ENCODE peak calls at places on chromosomes 11 and 22, in eight cellular contexts. One of them, this sample, is unnamed.

GRCh38 chr11:1994121-1994520 is 3.5 kb downstream of the H19 start:
- DNase-seq in mesendoderm: no peak
- DNase-seq in omental fat pad: no peak
- DNase-seq in NB4: no peak
- DNase-seq in transverse colon: no peak
- DNase-seq in dermis microvascular lymphatic vessel endothelial cell: no peak
- DNase-seq in RPMI7951: no peak
- DNase-seq in body of pancreas: no peak
- DNase-seq in this sample: peak; percentile 38

GRCh38 chr22:44603774-44604173 is 98.2 kb upstream of the PRR5 start:
- DNase-seq in RPMI7951: peak; percentile 41
- DNase-seq in NB4: peak; percentile 95
- DNase-seq in mesendoderm: no peak
- DNase-seq in omental fat pad: no peak
- DNase-seq in dermis microvascular lymphatic vessel endothelial cell: no peak
- DNase-seq in body of pancreas: no peak
- DNase-seq in transverse colon: no peak
- DNase-seq in this sample: no peak

GRCh38 chr11:91625495-91625894 is 599.1 kb upstream of the FAT3 start:
- DNase-seq in body of pancreas: no peak
- DNase-seq in RPMI7951: no peak
- DNase-seq in NB4: no peak
- DNase-seq in dermis microvascular lymphatic vessel endothelial cell: no peak
- DNase-seq in omental fat pad: no peak
- DNase-seq in mesendoderm: no peak
- DNase-seq in transverse colon: no peak
- DNase-seq in this sample: no peak

GRCh38 chr11:88341852-88342251 is 4.3 kb upstream of the CTSC start:
- DNase-seq in mesendoderm: peak; percentile 48
- DNase-seq in NB4: no peak
- DNase-seq in dermis microvascular lymphatic vessel endothelial cell: no peak
- DNase-seq in body of pancreas: no peak
- DNase-seq in omental fat pad: no peak
- DNase-seq in RPMI7951: no peak
- DNase-seq in transverse colon: no peak
- DNase-seq in this sample: no peak

GRCh38 chr11:44096360-44097188 is 1.1 kb downstream of the EXT2 start:
- DNase-seq in mesendoderm: no peak
- DNase-seq in omental fat pad: no peak
- DNase-seq in NB4: no peak
- DNase-seq in body of pancreas: peak; percentile 7
- DNase-seq in transverse colon: no peak
- DNase-seq in dermis microvascular lymphatic vessel endothelial cell: peak; percentile 53
- DNase-seq in RPMI7951: peak; percentile 15
- DNase-seq in this sample: no peak

GRCh38 chr22:33971561-33971961 is 51.3 kb upstream of the LARGE1 start:
- DNase-seq in body of pancreas: no peak
- DNase-seq in transverse colon: no peak
- DNase-seq in NB4: peak; percentile 25
- DNase-seq in RPMI7951: peak; percentile 69
- DNase-seq in mesendoderm: peak; percentile 32
- DNase-seq in dermis microvascular lymphatic vessel endothelial cell: no peak
- DNase-seq in omental fat pad: no peak
- DNase-seq in this sample: no peak

GRCh38 chr11:113138731-113139130 is 175.7 kb upstream of the TTC12 start:
- DNase-seq in RPMI7951: peak; percentile 30
- DNase-seq in mesendoderm: no peak
- DNase-seq in body of pancreas: no peak
- DNase-seq in omental fat pad: no peak
- DNase-seq in dermis microvascular lymphatic vessel endothelial cell: no peak
- DNase-seq in NB4: no peak
- DNase-seq in transverse colon: no peak
- DNase-seq in this sample: no peak

GRCh38 chr11:16613401-16614381 is 124.8 kb upstream of the C11orf58 start:
- DNase-seq in dermis microvascular lymphatic vessel endothelial cell: peak; percentile 44
- DNase-seq in RPMI7951: peak; percentile 72
- DNase-seq in omental fat pad: peak; percentile 71
- DNase-seq in NB4: peak; percentile 77
- DNase-seq in transverse colon: peak; percentile 83
- DNase-seq in body of pancreas: peak; percentile 93
- DNase-seq in mesendoderm: peak; percentile 94
- DNase-seq in this sample: peak; percentile 84

GRCh38 chr11:100761806-100762205 is 74.7 kb downstream of the ARHGAP42 start:
- DNase-seq in transverse colon: no peak
- DNase-seq in dermis microvascular lymphatic vessel endothelial cell: no peak
- DNase-seq in RPMI7951: no peak
- DNase-seq in NB4: no peak
- DNase-seq in body of pancreas: no peak
- DNase-seq in mesendoderm: no peak
- DNase-seq in omental fat pad: no peak
- DNase-seq in this sample: no peak

GRCh38 chr11:119671048-119671447 is 58.0 kb downstream of the NECTIN1 start:
- DNase-seq in transverse colon: peak; percentile 52
- DNase-seq in dermis microvascular lymphatic vessel endothelial cell: peak; percentile 43
- DNase-seq in mesendoderm: no peak
- DNase-seq in omental fat pad: no peak
- DNase-seq in NB4: no peak
- DNase-seq in RPMI7951: peak; percentile 87
- DNase-seq in body of pancreas: peak; percentile 68
- DNase-seq in this sample: peak; percentile 93

GRCh38 chr11:86483591-86484163 is 109.0 kb downstream of the CCDC81 start:
- DNase-seq in omental fat pad: no peak
- DNase-seq in RPMI7951: no peak
- DNase-seq in body of pancreas: no peak
- DNase-seq in mesendoderm: no peak
- DNase-seq in dermis microvascular lymphatic vessel endothelial cell: no peak
- DNase-seq in transverse colon: no peak
- DNase-seq in NB4: no peak
- DNase-seq in this sample: no peak

GRCh38 chr11:122649133-122649532 is 6.4 kb upstream of the UBASH3B start:
- DNase-seq in dermis microvascular lymphatic vessel endothelial cell: no peak
- DNase-seq in transverse colon: no peak
- DNase-seq in body of pancreas: no peak
- DNase-seq in NB4: peak; percentile 66
- DNase-seq in omental fat pad: no peak
- DNase-seq in mesendoderm: no peak
- DNase-seq in RPMI7951: no peak
- DNase-seq in this sample: no peak

GRCh38 chr11:6488831-6489230 is 7.5 kb downstream of the TIMM10B start:
- DNase-seq in RPMI7951: no peak
- DNase-seq in mesendoderm: no peak
- DNase-seq in transverse colon: no peak
- DNase-seq in dermis microvascular lymphatic vessel endothelial cell: no peak
- DNase-seq in body of pancreas: no peak
- DNase-seq in NB4: no peak
- DNase-seq in omental fat pad: no peak
- DNase-seq in this sample: no peak

GRCh38 chr11:79413258-79413657 is 27.6 kb downstream of the TENM4 start:
- DNase-seq in transverse colon: peak; percentile 57
- DNase-seq in mesendoderm: peak; percentile 75
- DNase-seq in body of pancreas: peak; percentile 55
- DNase-seq in omental fat pad: peak; percentile 51
- DNase-seq in dermis microvascular lymphatic vessel endothelial cell: no peak
- DNase-seq in NB4: peak; percentile 16
- DNase-seq in RPMI7951: peak; percentile 92
- DNase-seq in this sample: peak; percentile 90

GRCh38 chr11:24386551-24387404 is 110.1 kb upstream of the LUZP2 start:
- DNase-seq in dermis microvascular lymphatic vessel endothelial cell: no peak
- DNase-seq in transverse colon: no peak
- DNase-seq in body of pancreas: no peak
- DNase-seq in omental fat pad: no peak
- DNase-seq in NB4: peak; percentile 18
- DNase-seq in mesendoderm: peak; percentile 82
- DNase-seq in RPMI7951: peak; percentile 7
- DNase-seq in this sample: no peak

GRCh38 chr22:46273432-46274148 is 5.8 kb downstream of the TTC38 start:
- DNase-seq in transverse colon: no peak
- DNase-seq in body of pancreas: no peak
- DNase-seq in dermis microvascular lymphatic vessel endothelial cell: no peak
- DNase-seq in mesendoderm: no peak
- DNase-seq in omental fat pad: no peak
- DNase-seq in NB4: no peak
- DNase-seq in RPMI7951: no peak
- DNase-seq in this sample: no peak

GRCh38 chr11:125170406-125171031 is 6.0 kb downstream of the PKNOX2 start:
- DNase-seq in mesendoderm: peak; percentile 58
- DNase-seq in omental fat pad: no peak
- DNase-seq in NB4: no peak
- DNase-seq in transverse colon: no peak
- DNase-seq in RPMI7951: peak; percentile 20
- DNase-seq in body of pancreas: peak; percentile 65
- DNase-seq in dermis microvascular lymphatic vessel endothelial cell: no peak
- DNase-seq in this sample: peak; percentile 87

GRCh38 chr22:17357688-17358087 is 11.6 kb upstream of the CECR2 start:
- DNase-seq in mesendoderm: no peak
- DNase-seq in dermis microvascular lymphatic vessel endothelial cell: no peak
- DNase-seq in RPMI7951: no peak
- DNase-seq in body of pancreas: no peak
- DNase-seq in NB4: no peak
- DNase-seq in omental fat pad: no peak
- DNase-seq in transverse colon: no peak
- DNase-seq in this sample: no peak

GRCh38 chr11:3879967-3880542 is 24.6 kb downstream of the STIM1 start:
- DNase-seq in NB4: no peak
- DNase-seq in dermis microvascular lymphatic vessel endothelial cell: peak; percentile 54
- DNase-seq in body of pancreas: peak; percentile 49
- DNase-seq in transverse colon: no peak
- DNase-seq in RPMI7951: no peak
- DNase-seq in omental fat pad: no peak
- DNase-seq in mesendoderm: no peak
- DNase-seq in this sample: no peak

GRCh38 chr11:59901306-59901705 is 22.7 kb downstream of the OOSP3 start:
- DNase-seq in NB4: peak; percentile 9
- DNase-seq in omental fat pad: no peak
- DNase-seq in mesendoderm: no peak
- DNase-seq in dermis microvascular lymphatic vessel endothelial cell: peak; percentile 99
- DNase-seq in RPMI7951: peak; percentile 65
- DNase-seq in body of pancreas: no peak
- DNase-seq in transverse colon: no peak
- DNase-seq in this sample: no peak

GRCh38 chr11:117641008-117641915 is 155.8 kb downstream of the DSCAML1 start:
- DNase-seq in omental fat pad: no peak
- DNase-seq in dermis microvascular lymphatic vessel endothelial cell: no peak
- DNase-seq in NB4: no peak
- DNase-seq in transverse colon: no peak
- DNase-seq in RPMI7951: no peak
- DNase-seq in body of pancreas: no peak
- DNase-seq in mesendoderm: no peak
- DNase-seq in this sample: no peak

GRCh38 chr11:24793479-24793878 is 296.6 kb downstream of the LUZP2 start:
- DNase-seq in transverse colon: no peak
- DNase-seq in omental fat pad: no peak
- DNase-seq in dermis microvascular lymphatic vessel endothelial cell: no peak
- DNase-seq in RPMI7951: no peak
- DNase-seq in body of pancreas: no peak
- DNase-seq in NB4: no peak
- DNase-seq in mesendoderm: no peak
- DNase-seq in this sample: no peak

GRCh38 chr11:125514336-125515101 is 18.5 kb upstream of the FEZ1 start:
- DNase-seq in transverse colon: peak; percentile 41
- DNase-seq in RPMI7951: peak; percentile 81
- DNase-seq in NB4: peak; percentile 94
- DNase-seq in mesendoderm: peak; percentile 65
- DNase-seq in omental fat pad: no peak
- DNase-seq in body of pancreas: no peak
- DNase-seq in dermis microvascular lymphatic vessel endothelial cell: peak; percentile 55
- DNase-seq in this sample: no peak

GRCh38 chr11:133946541-133947297 is 10.0 kb downstream of the IGSF9B start:
- DNase-seq in mesendoderm: no peak
- DNase-seq in dermis microvascular lymphatic vessel endothelial cell: no peak
- DNase-seq in NB4: no peak
- DNase-seq in body of pancreas: no peak
- DNase-seq in omental fat pad: no peak
- DNase-seq in RPMI7951: peak; percentile 55
- DNase-seq in transverse colon: no peak
- DNase-seq in this sample: no peak

GRCh38 chr11:92329644-92330043 is 105.0 kb downstream of the FAT3 start:
- DNase-seq in NB4: no peak
- DNase-seq in omental fat pad: no peak
- DNase-seq in transverse colon: no peak
- DNase-seq in dermis microvascular lymphatic vessel endothelial cell: no peak
- DNase-seq in mesendoderm: peak; percentile 38
- DNase-seq in body of pancreas: no peak
- DNase-seq in RPMI7951: no peak
- DNase-seq in this sample: no peak

GRCh38 chr11:123253223-123253622 is 58.2 kb upstream of the CLMP start:
- DNase-seq in mesendoderm: no peak
- DNase-seq in NB4: no peak
- DNase-seq in transverse colon: no peak
- DNase-seq in RPMI7951: no peak
- DNase-seq in dermis microvascular lymphatic vessel endothelial cell: no peak
- DNase-seq in body of pancreas: no peak
- DNase-seq in omental fat pad: no peak
- DNase-seq in this sample: no peak

GRCh38 chr11:76153609-76153949 is 52.7 kb downstream of the WNT11 start:
- DNase-seq in transverse colon: no peak
- DNase-seq in body of pancreas: no peak
- DNase-seq in omental fat pad: no peak
- DNase-seq in RPMI7951: peak; percentile 86
- DNase-seq in NB4: no peak
- DNase-seq in dermis microvascular lymphatic vessel endothelial cell: no peak
- DNase-seq in mesendoderm: peak; percentile 88
- DNase-seq in this sample: no peak

GRCh38 chr11:27864046-27865025 is 164.1 kb upstream of the BDNF start:
- DNase-seq in RPMI7951: no peak
- DNase-seq in omental fat pad: no peak
- DNase-seq in mesendoderm: no peak
- DNase-seq in dermis microvascular lymphatic vessel endothelial cell: no peak
- DNase-seq in body of pancreas: peak; percentile 88
- DNase-seq in NB4: no peak
- DNase-seq in transverse colon: peak; percentile 65
- DNase-seq in this sample: no peak

GRCh38 chr22:35230839-35231584 is 26.3 kb upstream of the HMGXB4 start:
- DNase-seq in NB4: peak; percentile 22
- DNase-seq in body of pancreas: no peak
- DNase-seq in RPMI7951: peak; percentile 66
- DNase-seq in omental fat pad: no peak
- DNase-seq in mesendoderm: no peak
- DNase-seq in dermis microvascular lymphatic vessel endothelial cell: no peak
- DNase-seq in transverse colon: peak; percentile 17
- DNase-seq in this sample: no peak

GRCh38 chr11:119663279-119663678 is 65.7 kb downstream of the NECTIN1 start:
- DNase-seq in dermis microvascular lymphatic vessel endothelial cell: no peak
- DNase-seq in RPMI7951: no peak
- DNase-seq in NB4: no peak
- DNase-seq in transverse colon: no peak
- DNase-seq in mesendoderm: peak; percentile 61
- DNase-seq in omental fat pad: no peak
- DNase-seq in body of pancreas: no peak
- DNase-seq in this sample: no peak

GRCh38 chr11:107858217-107859070 is at the start of gene SLC35F2:
- DNase-seq in dermis microvascular lymphatic vessel endothelial cell: no peak
- DNase-seq in omental fat pad: no peak
- DNase-seq in mesendoderm: peak; percentile 94
- DNase-seq in NB4: peak; percentile 94
- DNase-seq in transverse colon: peak; percentile 85
- DNase-seq in RPMI7951: peak; percentile 76
- DNase-seq in body of pancreas: peak; percentile 72
- DNase-seq in this sample: peak; percentile 48

GRCh38 chr22:36282078-36282831 is 29.3 kb downstream of the APOL1 start:
- DNase-seq in mesendoderm: no peak
- DNase-seq in transverse colon: no peak
- DNase-seq in dermis microvascular lymphatic vessel endothelial cell: no peak
- DNase-seq in omental fat pad: no peak
- DNase-seq in body of pancreas: no peak
- DNase-seq in RPMI7951: no peak
- DNase-seq in NB4: no peak
- DNase-seq in this sample: no peak

GRCh38 chr11:45089845-45090499 is 56.5 kb upstream of the PRDM11 start:
- DNase-seq in NB4: peak; percentile 88
- DNase-seq in transverse colon: no peak
- DNase-seq in dermis microvascular lymphatic vessel endothelial cell: no peak
- DNase-seq in mesendoderm: peak; percentile 67
- DNase-seq in omental fat pad: no peak
- DNase-seq in RPMI7951: peak; percentile 53
- DNase-seq in body of pancreas: no peak
- DNase-seq in this sample: no peak

GRCh38 chr11:61828629-61829407 is 718 bp downstream of the FADS2 start:
- DNase-seq in NB4: peak; percentile 70
- DNase-seq in body of pancreas: peak; percentile 31
- DNase-seq in RPMI7951: no peak
- DNase-seq in mesendoderm: peak; percentile 71
- DNase-seq in transverse colon: no peak
- DNase-seq in omental fat pad: no peak
- DNase-seq in dermis microvascular lymphatic vessel endothelial cell: no peak
- DNase-seq in this sample: peak; percentile 45